ENCODE peak calls at places on chromosomes 2 and 18, in eight cellular contexts. U is kidney epithelial cell, A is tibial artery, K is NB4, G is testis, Z is dorsolateral prefrontal cortex, V is heart right ventricle, L is epithelial cell of esophagus. O is an unnamed sample.

GRCh38 chr18:68448736-68449135 is 266.2 kb downstream of the TMX3 start:
- DNase-seq in L (peak; percentile 59), Z (no peak), V (no peak), K (no peak), G (no peak), U (no peak), A (no peak), O (no peak)

GRCh38 chr2:216083464-216084279 is 2.0 kb downstream of the TMEM169 start:
- DNase-seq in K (no peak), A (no peak), G (no peak), U (peak; percentile 95), L (peak; percentile 6), V (no peak), Z (no peak), O (peak; percentile 89)

GRCh38 chr2:54560146-54560881 is 104.2 kb downstream of the SPTBN1 start:
- DNase-seq in V (no peak), G (peak; percentile 37), A (peak; percentile 58), U (no peak), K (peak; percentile 86), Z (no peak), L (peak; percentile 59), O (no peak)

GRCh38 chr18:57909620-57910019 is 106.5 kb upstream of the ATP8B1 start:
- DNase-seq in U (no peak), V (no peak), G (no peak), Z (no peak), K (no peak), A (no peak), L (peak; percentile 91), O (no peak)

GRCh38 chr2:23660227-23660626 is 266.7 kb downstream of the ATAD2B start:
- DNase-seq in K (no peak), V (no peak), U (no peak), A (no peak), Z (no peak), L (no peak), G (no peak), O (no peak)

GRCh38 chr2:199458017-199458805 is 472 bp upstream of the SATB2 start:
- DNase-seq in Z (no peak), K (peak; percentile 88), A (no peak), G (peak; percentile 44), L (peak; percentile 38), V (no peak), U (no peak), O (peak; percentile 59)

GRCh38 chr18:43013489-43013888 is 102.0 kb downstream of the RIT2 start:
- DNase-seq in A (no peak), Z (no peak), V (no peak), K (no peak), G (no peak), U (no peak), L (no peak), O (no peak)

GRCh38 chr2:47218899-47219525 is 63.9 kb upstream of the STPG4 start:
- DNase-seq in Z (no peak), K (no peak), L (no peak), U (no peak), V (no peak), A (no peak), G (no peak), O (no peak)

GRCh38 chr2:82675186-82675585 is 1783.9 kb downstream of the SUCLG1 start:
- DNase-seq in K (no peak), A (no peak), V (no peak), G (no peak), Z (no peak), U (peak; percentile 51), L (peak; percentile 45), O (no peak)

GRCh38 chr18:69494841-69495240 is 94.2 kb downstream of the DOK6 start:
- DNase-seq in G (no peak), L (no peak), Z (no peak), A (no peak), U (no peak), K (no peak), V (no peak), O (no peak)

GRCh38 chr18:79402977-79403722 is 7.4 kb downstream of the NFATC1 start:
- DNase-seq in G (peak; percentile 59), L (peak; percentile 5), V (peak; percentile 79), K (no peak), A (peak; percentile 88), U (no peak), Z (no peak), O (no peak)

GRCh38 chr2:30447149-30448045 is at the start of gene LCLAT1:
- DNase-seq in A (peak; percentile 67), K (peak; percentile 89), L (peak; percentile 77), V (peak; percentile 87), U (no peak), G (peak; percentile 89), Z (peak; percentile 87), O (peak; percentile 87)

GRCh38 chr18:49980869-49981268 is 167.5 kb upstream of the ACAA2 start:
- DNase-seq in V (no peak), U (no peak), G (no peak), A (no peak), K (no peak), Z (no peak), L (peak; percentile 7), O (no peak)

GRCh38 chr2:62202019-62202722 is 6.3 kb downstream of the B3GNT2 start:
- DNase-seq in Z (no peak), L (no peak), V (no peak), U (no peak), K (peak; percentile 84), G (no peak), A (no peak), O (no peak)

GRCh38 chr2:147679664-147680502 is 164.9 kb upstream of the ACVR2A start:
- DNase-seq in K (no peak), V (no peak), G (no peak), A (no peak), U (no peak), Z (no peak), L (no peak), O (peak; percentile 82)

GRCh38 chr2:3626817-3627499 is 31.0 kb upstream of the ALLC start:
- DNase-seq in A (peak; percentile 5), L (no peak), K (no peak), G (peak; percentile 13), Z (no peak), V (no peak), U (no peak), O (no peak)

DNA sequence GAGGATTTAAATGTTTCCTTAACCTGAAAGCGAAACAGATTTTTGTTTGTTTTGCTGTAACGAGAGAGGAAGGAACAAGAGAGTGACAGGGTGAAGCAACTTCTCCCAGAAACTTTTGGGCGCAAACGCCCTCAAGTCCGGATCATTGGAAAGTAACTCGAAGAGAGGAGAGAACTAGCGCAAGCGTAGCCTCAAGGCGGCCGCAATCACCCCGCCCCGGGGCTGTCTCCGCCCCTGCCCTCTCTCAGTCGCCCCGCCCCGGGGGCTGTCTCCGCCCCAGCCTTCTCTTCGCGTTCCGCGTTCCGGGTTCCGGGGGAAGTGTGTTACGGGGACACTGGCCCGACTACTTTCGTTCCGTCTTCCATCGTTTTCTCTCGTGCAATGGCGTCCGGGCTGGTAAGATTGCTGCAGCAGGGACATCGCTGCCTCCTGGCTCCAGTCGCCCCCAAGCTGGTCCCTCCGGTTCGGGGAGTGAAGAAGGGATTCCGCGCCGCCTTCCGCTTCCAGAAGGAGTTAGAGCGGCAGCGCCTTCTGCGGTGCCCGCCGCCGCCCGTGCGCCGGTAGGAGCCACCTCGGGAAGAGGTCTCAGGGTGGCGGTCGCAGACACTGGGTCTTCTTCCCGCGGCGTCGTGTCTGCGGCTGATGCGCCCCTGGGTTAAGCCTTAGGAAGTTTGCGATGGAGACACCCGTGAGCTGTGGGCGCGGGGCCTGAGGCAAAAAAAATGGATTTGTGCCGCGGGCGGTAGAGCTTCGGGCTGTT is at the start of gene MRPL44:
- DNase-seq in A (peak; percentile 94), U (peak; percentile 60), K (peak; percentile 97), G (peak; percentile 97), Z (peak; percentile 99), L (peak; percentile 95), V (peak; percentile 97), O (peak; percentile 95)
- TF ChIP-seq CTCF in A (no peak), U (no peak), K (no peak), G (peak; percentile 7), Z (peak; percentile 43), L (no peak), V (no peak), O (no peak)

GRCh38 chr2:241316825-241317224 is 1.1 kb downstream of the SEPTIN2 start:
- DNase-seq in K (no peak), Z (no peak), G (no peak), A (no peak), U (no peak), V (no peak), L (no peak), O (no peak)

GRCh38 chr2:241315879-241316700 is at the start of gene SEPTIN2:
- DNase-seq in K (no peak), G (peak; percentile 86), L (no peak), A (peak; percentile 68), V (no peak), U (no peak), Z (peak; percentile 62), O (peak; percentile 68)

GRCh38 chr2:241314933-241315182 is 614 bp downstream of the HDLBP start:
- DNase-seq in K (no peak), Z (no peak), U (no peak), A (no peak), L (no peak), G (no peak), V (no peak), O (no peak)

GRCh38 chr2:241315183-241315878 is at the start of gene HDLBP:
- DNase-seq in G (peak; percentile 99), K (peak; percentile 99), U (peak; percentile 91), A (peak; percentile 99), L (peak; percentile 99), V (peak; percentile 100), Z (peak; percentile 98), O (peak; percentile 100)

DNA sequence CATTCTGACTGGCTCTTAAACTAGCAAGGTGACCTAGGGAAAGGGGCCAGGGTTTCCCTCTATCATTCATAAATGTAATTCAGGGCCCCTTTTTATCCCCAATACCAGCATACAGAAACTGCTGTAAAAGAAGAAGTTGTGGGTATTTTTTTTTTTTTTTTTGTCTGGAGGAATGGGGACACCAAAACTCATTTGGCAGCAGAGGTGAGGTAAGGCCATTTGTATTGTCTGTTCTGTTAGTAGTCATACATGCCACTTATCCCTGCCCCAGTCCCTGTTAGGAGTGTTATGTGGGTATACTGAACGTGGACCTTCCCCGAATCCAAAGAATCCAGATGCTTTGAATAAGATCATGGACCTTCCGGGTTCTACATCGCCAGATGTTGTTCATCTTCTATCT is 1.7 kb downstream of the SEPTIN2 start:
- DNase-seq in Z (no peak), L (no peak), K (peak; percentile 63), V (no peak), A (no peak), U (no peak), G (no peak), O (no peak)
- H3K4me3 ChIP-seq in Z (no peak overlapping the region), L (peak overlapping the region; percentile 95), K (peak overlapping the region; percentile 82), V (peak overlapping the region; percentile 68), A (peak overlapping the region; percentile 99), U (peak overlapping the region; percentile 72), G (no peak overlapping the region), O (no peak overlapping the region)

DNA sequence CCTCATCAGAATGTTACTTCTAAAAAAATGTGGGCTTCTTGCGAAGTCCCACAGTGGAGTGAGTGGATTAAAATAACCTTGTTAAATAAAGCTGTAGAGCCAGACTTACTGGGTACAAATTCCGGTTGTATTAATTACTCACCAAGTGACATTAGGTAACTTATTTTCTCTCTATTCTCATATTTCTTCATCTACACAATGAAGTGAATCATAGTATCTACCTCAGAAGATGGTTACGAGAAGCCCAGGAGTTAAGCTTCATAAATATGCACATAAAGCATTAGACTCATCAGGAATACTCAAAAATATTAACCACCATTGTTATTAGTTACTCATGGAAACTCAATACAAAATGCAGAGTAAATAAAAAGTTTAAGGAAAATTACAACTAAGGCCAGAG is 52.4 kb downstream of the HNMT start:
- DNase-seq in L (peak; percentile 84), Z (no peak), V (no peak), K (no peak), U (no peak), A (no peak), G (no peak), O (no peak)
- TF ChIP-seq CTCF in L (no peak), Z (no peak), V (no peak), K (no peak), U (no peak), A (no peak), G (no peak), O (no peak)

GRCh38 chr2:166494140-166494544 is at the start of gene SCN7A:
- DNase-seq in L (peak; percentile 39), A (no peak), V (peak; percentile 83), G (peak; percentile 83), K (no peak), Z (peak; percentile 12), U (peak; percentile 21), O (peak; percentile 69)
- H3K4me3 ChIP-seq in L (no peak within 1 kb of the TSS), A (peak within 1 kb of the TSS; percentile 14), V (peak within 1 kb of the TSS; percentile 57), G (peak within 1 kb of the TSS; percentile 19), K (no peak within 1 kb of the TSS), Z (peak within 1 kb of the TSS; percentile 26), U (peak within 1 kb of the TSS; percentile 19), O (peak within 1 kb of the TSS; percentile 45)

O was measured in WERI-Rb-1.